ENCODE peak calls at places on chromosome 12, in four cellular contexts. L, Z, J and V are unnamed samples.

GRCh38 chr12:14605401-14605989 is 37.8 kb upstream of the PLBD1 start:
- DNase-seq in J (no peak), Z (no peak), L (no peak), V (no peak)

GRCh38 chr12:101857043-101857558 is 20.3 kb upstream of the DRAM1 start:
- DNase-seq in Z (no peak), J (peak; percentile 71), L (no peak), V (no peak)

GRCh38 chr12:44873898-44874297 is 2.2 kb downstream of the NELL2 start:
- DNase-seq in L (no peak), J (peak; percentile 15), Z (peak; percentile 6), V (no peak)

GRCh38 chr12:52178984-52179383 is 12.8 kb downstream of the KRT80 start:
- DNase-seq in Z (no peak), J (no peak), L (no peak), V (no peak)

GRCh38 chr12:129662184-129662583 is 241.6 kb downstream of the TMEM132D start:
- DNase-seq in Z (no peak), L (no peak), J (no peak), V (no peak)

GRCh38 chr12:109717390-109718357 is 4.0 kb downstream of the FAM222A start:
- DNase-seq in Z (no peak), J (no peak), L (no peak), V (no peak)

GRCh38 chr12:90729741-90730140 is 225.2 kb downstream of the CCER1 start:
- DNase-seq in J (peak; percentile 77), Z (no peak), L (no peak), V (no peak)

GRCh38 chr12:115660211-115660805 is 617.2 kb downstream of the MED13L start:
- DNase-seq in J (no peak), Z (no peak), L (no peak), V (no peak)

GRCh38 chr12:121202407-121203355 is 7.2 kb upstream of the P2RX4 start:
- DNase-seq in L (no peak), J (no peak), Z (no peak), V (no peak)

GRCh38 chr12:114013601-114014345 is 47.6 kb upstream of the RBM19 start:
- DNase-seq in L (peak; percentile 7), J (no peak), Z (peak; percentile 2), V (peak; percentile 84)

GRCh38 chr12:3589745-3590144 is 98.7 kb downstream of the PRMT8 start:
- DNase-seq in J (no peak), L (no peak), Z (no peak), V (no peak)

GRCh38 chr12:93137656-93138612 is 208.8 kb upstream of the EEA1 start:
- DNase-seq in L (no peak), J (peak; percentile 99), Z (no peak), V (no peak)

GRCh38 chr12:117096643-117097042 is 2.6 kb downstream of the TESC start:
- DNase-seq in J (no peak), Z (no peak), L (no peak), V (no peak)

GRCh38 chr12:128940974-128941373 is 87.7 kb downstream of the GLT1D1 start:
- DNase-seq in Z (no peak), J (peak; percentile 17), L (no peak), V (no peak)

GRCh38 chr12:125071456-125071855 is 6.2 kb downstream of the AACS start:
- DNase-seq in L (no peak), Z (no peak), J (no peak), V (no peak)

GRCh38 chr12:118373628-118374027 is 921 bp upstream of the TAOK3 start:
- DNase-seq in L (no peak), J (no peak), Z (no peak), V (no peak)

GRCh38 chr12:402127-402456 is 648 bp downstream of the CCDC77 start:
- DNase-seq in L (no peak), Z (peak; percentile 44), J (peak; percentile 53), V (no peak)

GRCh38 chr12:8887285-8887715 is 27.0 kb upstream of the PHC1 start:
- DNase-seq in L (no peak), Z (no peak), J (peak; percentile 51), V (no peak)

GRCh38 chr12:65415826-65416225 is 137.3 kb downstream of the MSRB3 start:
- DNase-seq in L (no peak), J (peak; percentile 14), Z (no peak), V (no peak)

GRCh38 chr12:83461326-83461985 is 774.8 kb downstream of the TMTC2 start:
- DNase-seq in Z (no peak), L (no peak), J (peak; percentile 17), V (no peak)

GRCh38 chr12:50246159-50246865 is 37.0 kb downstream of the LIMA1 start:
- DNase-seq in Z (no peak), J (no peak), L (no peak), V (no peak)

GRCh38 chr12:27333311-27334009 is 824 bp downstream of the BMAL2 start:
- DNase-seq in L (no peak), J (peak; percentile 62), Z (peak; percentile 62), V (peak; percentile 65)

GRCh38 chr12:87871061-87871460 is 158.1 kb downstream of the C12orf50 start:
- DNase-seq in Z (no peak), L (peak; percentile 11), J (no peak), V (no peak)

GRCh38 chr12:22691319-22691718 is 66.3 kb downstream of the ETNK1 start:
- DNase-seq in L (no peak), Z (no peak), J (no peak), V (no peak)

GRCh38 chr12:69986109-69986508 is 161.1 kb downstream of the MYRFL start:
- DNase-seq in J (no peak), L (no peak), Z (no peak), V (no peak)

GRCh38 chr12:22657538-22657937 is 32.6 kb downstream of the ETNK1 start:
- DNase-seq in Z (no peak), L (no peak), J (peak; percentile 58), V (no peak)

GRCh38 chr12:113906411-113907200 is 59.5 kb downstream of the RBM19 start:
- DNase-seq in L (no peak), J (no peak), Z (no peak), V (no peak)

GRCh38 chr12:47222960-47223847 is 143.4 kb upstream of the AMIGO2 start:
- DNase-seq in J (no peak), Z (peak; percentile 35), L (no peak), V (peak; percentile 59)
- H3K4me3 ChIP-seq in J (no peak overlapping the region), Z (peak overlapping the region; percentile 81), L (no peak overlapping the region), V (no peak overlapping the region)

GRCh38 chr12:42236017-42236416 is 2.0 kb downstream of the YAF2 start:
- DNase-seq in J (no peak), Z (no peak), L (no peak), V (no peak)
- H3K4me3 ChIP-seq in J (no peak overlapping the region), Z (peak overlapping the region; percentile 95), L (peak overlapping the region; percentile 2), V (no peak overlapping the region)

DNA sequence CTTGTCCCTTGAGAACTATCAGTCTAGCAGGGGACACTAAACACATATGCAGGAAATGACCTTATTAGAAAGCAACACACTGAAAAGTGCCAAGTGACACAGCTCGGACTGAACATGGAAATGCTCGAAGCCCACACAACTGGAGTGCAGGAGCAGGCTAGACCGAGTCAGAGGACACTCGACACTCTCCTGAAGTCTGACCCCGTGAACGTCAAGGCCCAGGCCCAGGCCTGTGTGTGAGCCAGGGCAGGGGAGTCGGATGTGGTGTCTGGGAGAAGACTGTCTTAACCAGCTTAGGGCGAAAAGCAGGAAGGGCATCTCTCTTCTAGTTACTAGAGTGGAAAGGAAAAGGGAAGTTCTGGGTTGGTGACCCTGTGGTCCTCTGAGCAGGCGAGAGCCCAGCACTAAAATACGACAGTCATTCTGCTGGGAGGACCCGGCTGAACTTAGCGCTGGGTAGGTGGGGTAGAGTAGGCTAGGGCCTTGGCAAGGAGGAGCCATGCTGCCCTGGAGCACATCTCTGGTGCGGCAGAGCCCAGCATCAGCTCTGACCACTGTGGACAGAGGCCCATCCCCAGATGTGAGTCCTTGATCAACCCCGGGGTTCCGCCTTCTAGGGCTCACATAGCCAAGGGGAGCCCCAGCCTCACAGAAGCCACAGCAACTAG is 93.0 kb downstream of the NTF3 start:
- DNase-seq in L (no peak), Z (no peak), J (no peak), V (no peak)
- H3K4me3 ChIP-seq in L (no peak overlapping the region), Z (no peak overlapping the region), J (no peak overlapping the region), V (no peak overlapping the region)

GRCh38 chr12:59999291-59999690 is 403.5 kb downstream of the SLC16A7 start:
- DNase-seq in Z (no peak), J (no peak), L (no peak), V (no peak)
- H3K4me3 ChIP-seq in Z (no peak overlapping the region), J (no peak overlapping the region), L (no peak overlapping the region), V (no peak overlapping the region)

DNA sequence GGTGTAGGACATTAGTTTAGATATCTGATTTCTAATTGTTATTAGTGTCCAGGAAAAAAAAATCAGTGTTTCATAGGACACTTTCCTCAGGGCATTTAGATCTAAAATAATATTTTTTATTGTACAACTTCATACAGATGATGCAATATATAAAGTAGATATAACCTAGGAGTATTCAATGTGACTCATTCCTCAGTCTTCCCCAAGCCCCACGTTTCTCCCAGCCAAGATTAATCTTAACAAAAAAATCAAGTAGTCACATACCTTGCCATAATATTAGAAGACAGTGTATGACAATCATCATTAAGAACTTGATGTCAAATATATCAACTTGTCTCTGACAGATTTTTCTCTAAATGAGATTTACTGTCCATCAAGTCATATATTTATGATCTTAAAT is 37.1 kb downstream of the PPFIA2 start:
- DNase-seq in L (no peak), J (peak; percentile 15), Z (no peak), V (no peak)
- H3K4me3 ChIP-seq in L (no peak overlapping the region), J (no peak overlapping the region), Z (no peak overlapping the region), V (no peak overlapping the region)

GRCh38 chr12:29858270-29858786 is 74.6 kb upstream of the TMTC1 start:
- DNase-seq in J (peak; percentile 63), Z (no peak), L (no peak), V (no peak)

GRCh38 chr12:29867823-29868222 is 84.1 kb upstream of the TMTC1 start:
- DNase-seq in J (no peak), L (no peak), Z (no peak), V (no peak)

DNA sequence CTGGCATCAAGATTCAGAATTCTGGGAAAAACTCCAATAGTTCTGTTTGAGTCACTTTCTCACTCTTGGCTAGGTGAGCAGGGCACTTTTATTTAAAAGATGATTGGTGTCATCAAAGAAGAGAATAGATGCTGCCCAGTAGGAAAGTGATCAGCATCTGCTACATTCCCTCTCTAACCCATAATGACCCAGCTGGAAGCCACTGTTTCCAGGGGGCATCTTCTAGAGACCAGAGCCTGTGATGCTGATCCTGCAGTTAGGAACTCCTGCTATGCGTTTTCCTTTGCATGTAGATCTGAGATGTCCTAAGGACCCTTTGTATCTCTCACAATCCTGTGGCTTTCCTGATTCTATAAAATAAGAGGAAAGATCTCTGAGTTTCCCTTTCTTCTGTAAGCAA is 79.9 kb upstream of the TMTC1 start:
- DNase-seq in L (no peak), J (no peak), Z (no peak), V (no peak)
- H3K4me3 ChIP-seq in L (no peak overlapping the region), J (no peak overlapping the region), Z (no peak overlapping the region), V (no peak overlapping the region)

GRCh38 chr12:11431486-11431885 is 36.1 kb upstream of the PRB2 start:
- DNase-seq in J (no peak), Z (no peak), L (no peak), V (no peak)
- H3K4me3 ChIP-seq in J (no peak overlapping the region), Z (no peak overlapping the region), L (no peak overlapping the region), V (no peak overlapping the region)

GRCh38 chr12:42575717-42576116 is 13.8 kb downstream of the PRICKLE1 start:
- DNase-seq in J (no peak), L (no peak), Z (no peak), V (no peak)
- H3K4me3 ChIP-seq in J (no peak overlapping the region), L (no peak overlapping the region), Z (no peak overlapping the region), V (no peak overlapping the region)